ENCODE peak calls at places on chromosomes 5 and 9, in five cellular contexts. S, L, Y, E and R are unnamed samples.

GRCh38 chr5:38642194-38642987 is 85.9 kb upstream of the LIFR start:
- DNase-seq in S (no peak), L (no peak), Y (no peak), E (no peak), R (no peak)

GRCh38 chr5:55159763-55160492 is at the start of gene GPX8:
- DNase-seq in S (peak), L (no peak), E (peak), Y (no peak), R (no peak)

GRCh38 chr5:86500947-86501346 is 116.8 kb upstream of the COX7C start:
- DNase-seq in E (no peak), Y (no peak), L (no peak), S (no peak), R (no peak)

GRCh38 chr5:54049963-54050362 is 260.4 kb downstream of the ARL15 start:
- DNase-seq in Y (no peak), L (no peak), S (no peak), E (peak), R (no peak)

GRCh38 chr9:37179576-37179975 is 59.2 kb downstream of the ZCCHC7 start:
- DNase-seq in Y (no peak), L (no peak), S (no peak), E (no peak), R (no peak)

GRCh38 chr9:107982735-107983134 is 493.2 kb upstream of the KLF4 start:
- DNase-seq in S (no peak), E (no peak), Y (no peak), L (no peak), R (no peak)

GRCh38 chr5:68396722-68397121 is 181.2 kb downstream of the PIK3R1 start:
- DNase-seq in Y (peak), S (no peak), E (no peak), L (peak), R (no peak)

GRCh38 chr5:176543428-176544182 is 5.5 kb upstream of the CDHR2 start:
- DNase-seq in L (peak), E (no peak), Y (peak), S (peak), R (peak)

GRCh38 chr9:128247191-128247803 is 28.5 kb downstream of the GOLGA2 start:
- DNase-seq in L (no peak), E (no peak), Y (no peak), S (no peak), R (no peak)

GRCh38 chr5:148913985-148914421 is 87.6 kb downstream of the ADRB2 start:
- DNase-seq in E (peak), S (no peak), Y (no peak), L (no peak), R (no peak)

GRCh38 chr9:135216236-135216635 is 128.8 kb downstream of the OLFM1 start:
- DNase-seq in L (no peak), Y (no peak), E (no peak), S (no peak), R (no peak)

GRCh38 chr9:89277454-89277853 is 33.5 kb upstream of the CKS2 start:
- DNase-seq in L (peak), E (peak), Y (peak), S (no peak), R (no peak)

GRCh38 chr9:90099262-90099982 is 494.6 kb downstream of the GADD45G start:
- DNase-seq in Y (no peak), E (peak), S (no peak), L (no peak), R (no peak)

GRCh38 chr5:113212244-113212920 is 222.4 kb downstream of the TSSK1B start:
- DNase-seq in E (peak), S (no peak), L (no peak), Y (no peak), R (no peak)

GRCh38 chr9:68914751-68915150 is 99.2 kb downstream of the PRKACG start:
- DNase-seq in S (no peak), E (no peak), L (no peak), Y (no peak), R (no peak)

GRCh38 chr9:135221951-135222631 is 134.6 kb downstream of the OLFM1 start:
- DNase-seq in E (no peak), Y (no peak), L (no peak), S (no peak), R (no peak)

GRCh38 chr5:16992444-16992843 is 56.4 kb upstream of the MYO10 start:
- DNase-seq in L (no peak), Y (no peak), E (no peak), S (no peak), R (no peak)

GRCh38 chr5:118224546-118224945 is 763.8 kb downstream of the DTWD2 start:
- DNase-seq in E (peak), Y (no peak), L (no peak), S (no peak), R (no peak)

GRCh38 chr5:179303801-179304200 is 41.5 kb downstream of the ADAMTS2 start:
- DNase-seq in E (no peak), L (no peak), Y (no peak), S (no peak), R (no peak)

GRCh38 chr5:73821003-73821402 is 195.0 kb downstream of the ARHGEF28 start:
- DNase-seq in Y (no peak), L (no peak), S (no peak), E (no peak), R (no peak)

GRCh38 chr5:73365301-73365853 is 83.2 kb downstream of the FOXD1 start:
- DNase-seq in E (peak), L (no peak), Y (no peak), S (no peak), R (no peak)

GRCh38 chr5:79754865-79755555 is 65.4 kb downstream of the CMYA5 start:
- DNase-seq in E (no peak), S (no peak), Y (no peak), L (no peak), R (no peak)

GRCh38 chr9:108057421-108058136 is 568.0 kb upstream of the KLF4 start:
- DNase-seq in S (no peak), E (peak), L (peak), Y (no peak), R (peak)

GRCh38 chr9:110880123-110880522 is 158.1 kb downstream of the LPAR1 start:
- DNase-seq in E (peak), L (no peak), S (no peak), Y (no peak), R (no peak)

GRCh38 chr5:32754251-32754650 is 43.1 kb downstream of the NPR3 start:
- DNase-seq in Y (no peak), L (no peak), E (no peak), S (no peak), R (no peak)

GRCh38 chr5:32753051-32753450 is 41.9 kb downstream of the NPR3 start:
- DNase-seq in L (no peak), Y (no peak), E (peak), S (no peak), R (no peak)

DNA sequence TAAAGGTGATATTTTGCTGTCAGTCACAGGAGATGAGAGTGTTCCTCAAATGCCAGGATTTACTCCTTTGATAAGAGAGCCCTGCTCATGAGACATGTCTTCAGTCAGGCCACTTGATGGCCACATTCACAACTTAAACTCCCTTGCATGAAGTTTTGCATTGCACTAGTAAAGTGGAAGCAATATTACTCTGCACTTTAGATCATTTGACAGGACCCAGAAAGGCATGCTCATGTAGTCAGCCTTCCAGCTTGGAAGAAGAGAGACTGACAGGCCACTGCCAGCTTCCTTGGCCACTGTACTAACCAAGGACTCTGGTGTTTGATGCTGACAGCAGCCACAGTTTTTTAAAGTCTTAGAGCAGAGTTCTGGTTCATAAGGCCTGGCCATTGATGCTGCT is 42.6 kb downstream of the NPR3 start:
- DNase-seq in Y (no peak), L (no peak), E (peak), S (no peak), R (no peak)
- TF ChIP-seq CTCF in Y (no peak), L (no peak), E (peak), S (no peak), R (no peak)

GRCh38 chr9:129628709-129629108 is 2.7 kb downstream of the NTMT1 start:
- DNase-seq in Y (no peak), S (no peak), E (no peak), L (no peak), R (no peak)

GRCh38 chr9:129627556-129628492 is 1.9 kb downstream of the NTMT1 start:
- DNase-seq in L (no peak), Y (no peak), S (no peak), E (no peak), R (no peak)

GRCh38 chr9:129626079-129626943 is at the start of gene NTMT1:
- DNase-seq in S (peak), Y (peak), L (peak), E (peak), R (peak)

GRCh38 chr9:129624947-129625346 is 1.0 kb upstream of the NTMT1 start:
- DNase-seq in S (peak), E (peak), Y (no peak), L (no peak), R (no peak)

GRCh38 chr9:129626944-129627297 is 958 bp downstream of the NTMT1 start:
- DNase-seq in S (no peak), E (peak), L (no peak), Y (no peak), R (no peak)
- TF ChIP-seq POLR2A in S (no peak), E (peak), L (no peak), Y (no peak), R (no peak)

GRCh38 chr5:4924581-4924980 is 215.5 kb upstream of the ADAMTS16 start:
- DNase-seq in Y (no peak), L (no peak), E (no peak), S (no peak), R (no peak)
- TF ChIP-seq CTCF in Y (no peak), L (no peak), E (no peak), S (no peak), R (no peak)

GRCh38 chr5:92810036-92810435 is 771.0 kb downstream of the NR2F1-AS1 start:
- DNase-seq in S (no peak), L (no peak), E (no peak), Y (no peak), R (no peak)

GRCh38 chr5:92805446-92805845 is 775.6 kb downstream of the NR2F1-AS1 start:
- DNase-seq in L (no peak), Y (no peak), S (no peak), E (no peak), R (no peak)

DNA sequence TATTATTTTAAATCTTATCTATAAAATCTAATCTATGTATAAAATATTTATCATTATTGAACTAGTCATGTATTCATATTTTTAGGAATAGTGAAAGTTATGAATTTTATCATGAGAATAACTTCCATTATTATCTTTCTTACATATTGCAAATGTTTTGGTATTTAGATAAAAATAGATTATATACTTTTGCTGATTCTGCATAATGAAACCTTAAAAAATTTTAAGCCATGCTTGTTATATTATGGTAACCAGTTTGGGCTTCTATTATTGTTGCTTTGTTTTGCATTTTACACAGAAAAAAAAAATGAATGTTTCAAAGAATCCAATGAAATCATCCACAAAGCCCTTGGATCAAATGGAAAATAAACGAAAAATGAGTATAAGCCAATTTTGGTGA is 772.5 kb downstream of the NR2F1-AS1 start:
- DNase-seq in Y (no peak), E (no peak), L (no peak), S (no peak), R (no peak)
- TF ChIP-seq POLR2A in Y (no peak), E (no peak), L (no peak), S (no peak), R (no peak)

DNA sequence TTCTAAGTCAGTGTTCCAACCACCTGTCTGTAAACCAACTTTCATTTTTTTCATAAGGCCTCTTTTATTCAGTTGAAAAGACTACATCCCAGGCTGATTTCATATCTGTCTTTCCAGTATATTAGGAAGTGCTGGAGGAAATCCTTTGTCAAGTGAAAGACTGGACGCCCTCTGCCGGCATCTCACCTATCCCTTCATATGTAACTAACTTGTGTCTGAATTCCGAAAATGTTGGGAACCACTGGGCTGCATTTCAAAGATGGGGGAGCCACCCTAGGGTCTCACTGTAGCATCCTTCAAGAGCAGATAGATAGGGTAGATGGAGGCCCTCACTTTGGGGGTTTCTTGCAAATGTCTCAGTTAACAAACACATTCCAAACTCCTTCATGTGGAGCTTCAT is 569.8 kb downstream of the CTNND2 start:
- DNase-seq in Y (no peak), E (no peak), S (no peak), L (no peak), R (no peak)
- TF ChIP-seq CTCF in Y (no peak), E (no peak), S (no peak), L (no peak), R (no peak)

DNA sequence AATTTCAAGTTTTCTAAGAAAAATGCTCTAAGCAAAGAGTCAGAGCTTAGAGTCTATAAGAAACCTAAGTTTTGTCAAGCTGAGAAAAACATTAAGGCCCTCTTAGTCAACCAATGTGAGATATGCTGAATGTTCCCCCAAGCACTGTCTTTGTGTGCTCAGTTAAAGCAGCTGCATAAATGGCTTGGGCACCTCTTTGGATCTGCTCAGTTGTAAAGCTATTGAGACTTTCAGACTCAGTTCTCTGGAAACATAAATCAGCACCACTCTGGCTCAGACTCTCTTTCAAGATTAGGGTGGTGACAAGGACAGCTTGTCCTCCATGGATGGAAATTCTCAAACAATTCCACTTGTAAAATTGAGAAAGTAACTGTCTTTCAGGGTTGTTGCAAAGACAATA is 807.9 kb downstream of the PRELID2 start:
- DNase-seq in S (no peak), L (no peak), E (no peak), Y (no peak), R (no peak)
- TF ChIP-seq POLR2A in S (no peak), L (no peak), E (no peak), Y (no peak), R (no peak)